ENCODE peak calls at places on chromosome 1, in six cellular contexts. Y, A, W, D, M and B are unnamed samples.

GRCh38 chr1:179824265-179824664 is 53.3 kb downstream of the TOR1AIP2 start:
- DNase-seq in Y (no peak), A (no peak), W (no peak), D (peak), M (no peak), B (no peak)

GRCh38 chr1:75472971-75473603 is 137.8 kb downstream of the SLC44A5 start:
- DNase-seq in Y (no peak), A (no peak), W (no peak), D (no peak), M (no peak), B (no peak)

GRCh38 chr1:243513726-243514491 is 258.1 kb downstream of the SDCCAG8 start:
- DNase-seq in Y (peak), A (peak), W (no peak), D (no peak), M (no peak), B (no peak)

GRCh38 chr1:26097696-26098095 is 13.9 kb upstream of the PDIK1L start:
- DNase-seq in Y (peak), A (peak), W (no peak), D (no peak), M (no peak), B (peak)

GRCh38 chr1:32933742-32934322 is 30.8 kb downstream of the RNF19B start:
- DNase-seq in Y (peak), A (peak), W (no peak), D (no peak), M (no peak), B (peak)

GRCh38 chr1:40861227-40862003 is 748 bp downstream of the CITED4 start:
- DNase-seq in Y (peak), A (peak), W (peak), D (no peak), M (peak), B (peak)

GRCh38 chr1:30145723-30146263 is 577.6 kb downstream of the MATN1 start:
- DNase-seq in Y (no peak), A (no peak), W (no peak), D (no peak), M (no peak), B (no peak)

GRCh38 chr1:233109121-233109520 is 158.7 kb downstream of the NTPCR start:
- DNase-seq in Y (no peak), A (peak), W (no peak), D (no peak), M (no peak), B (no peak)

GRCh38 chr1:225885336-225885735 is 3.2 kb upstream of the TMEM63A start:
- DNase-seq in Y (no peak), A (no peak), W (no peak), D (no peak), M (no peak), B (no peak)

GRCh38 chr1:53431725-53432306 is 27.4 kb upstream of the DMRTB1 start:
- DNase-seq in Y (no peak), A (no peak), W (no peak), D (no peak), M (no peak), B (no peak)

GRCh38 chr1:179034720-179035119 is 9.0 kb downstream of the FAM20B start:
- DNase-seq in Y (peak), A (peak), W (no peak), D (no peak), M (no peak), B (no peak)

GRCh38 chr1:84370831-84371394 is 27.4 kb upstream of the DNASE2B start:
- DNase-seq in Y (peak), A (peak), W (no peak), D (no peak), M (no peak), B (peak)

DNA sequence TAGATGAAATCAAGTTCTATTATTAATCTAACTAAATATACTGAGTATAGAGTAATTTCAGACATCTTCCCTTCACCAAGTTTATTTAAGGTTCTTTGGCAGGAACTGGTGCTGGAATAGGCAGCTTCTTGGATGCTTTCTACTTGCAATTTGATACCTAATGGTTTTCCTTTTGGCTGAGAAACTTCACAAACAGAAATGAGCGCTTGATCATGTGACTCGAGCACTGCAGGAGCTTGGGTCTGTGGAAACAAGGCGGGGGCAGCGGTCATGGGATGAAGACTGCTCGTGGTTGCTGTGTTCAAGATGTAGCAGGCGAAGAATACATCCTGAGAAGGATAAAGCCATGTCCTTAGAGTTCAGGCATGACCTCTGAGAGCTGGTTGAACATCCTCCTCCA is 136.8 kb downstream of the PTPRC start:
- DNase-seq in Y (peak), A (peak), W (no peak), D (no peak), M (no peak), B (no peak)
- H3K23ac ChIP-seq in Y (no peak), A (no peak), W (no peak), D (no peak), M (no peak), B (no peak)

GRCh38 chr1:147541672-147542548 is 609 bp downstream of the BCL9 start:
- DNase-seq in Y (peak), A (peak), W (no peak), D (peak), M (peak), B (no peak)
- H2AK5ac ChIP-seq in Y (peak), A (peak), W (peak), D (no peak), M (no peak), B (peak)

GRCh38 chr1:15678578-15678977 is 5.5 kb upstream of the PLEKHM2 start:
- DNase-seq in Y (peak), A (peak), W (no peak), D (peak), M (no peak), B (peak)

GRCh38 chr1:15680131-15680530 is 4.0 kb upstream of the PLEKHM2 start:
- DNase-seq in Y (peak), A (peak), W (no peak), D (no peak), M (no peak), B (peak)

GRCh38 chr1:15676688-15677661 is 7.1 kb upstream of the PLEKHM2 start:
- DNase-seq in Y (no peak), A (no peak), W (no peak), D (no peak), M (no peak), B (no peak)

GRCh38 chr1:15674760-15675159 is 9.4 kb upstream of the PLEKHM2 start:
- DNase-seq in Y (no peak), A (no peak), W (no peak), D (no peak), M (no peak), B (no peak)

DNA sequence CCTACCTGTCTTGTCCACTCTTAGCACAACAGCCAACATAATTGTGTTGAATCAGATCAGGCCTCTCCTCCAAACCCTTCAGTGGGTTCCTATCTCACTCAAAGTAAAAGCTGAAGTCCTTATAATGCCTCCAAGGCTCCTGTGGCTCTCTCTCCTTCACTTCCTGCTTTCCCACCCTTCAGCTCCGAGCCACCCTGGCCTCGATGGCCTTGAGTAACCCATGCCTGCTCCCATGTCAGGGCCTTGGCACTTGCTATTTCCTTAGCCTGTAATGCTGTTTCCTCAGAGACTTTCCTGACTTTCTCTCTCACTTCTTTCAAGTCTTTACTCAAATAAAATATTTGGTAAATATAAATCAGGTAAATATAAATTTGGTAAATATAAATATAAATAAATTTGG is 8.1 kb upstream of the PLEKHM2 start:
- DNase-seq in Y (no peak), A (no peak), W (no peak), D (no peak), M (no peak), B (no peak)
- H3K14ac ChIP-seq in Y (no peak), A (no peak), W (no peak), D (no peak), M (no peak), B (no peak)

GRCh38 chr1:203063287-203063686 is 22.5 kb downstream of the MYOG start:
- DNase-seq in Y (no peak), A (no peak), W (no peak), D (no peak), M (no peak), B (no peak)
- H3K23ac ChIP-seq in Y (no peak), A (no peak), W (no peak), D (no peak), M (no peak), B (no peak)

GRCh38 chr1:1232801-1233566 is 947 bp downstream of the B3GALT6 start:
- DNase-seq in Y (no peak), A (no peak), W (no peak), D (no peak), M (no peak), B (no peak)
- H2AK5ac ChIP-seq in Y (peak), A (peak), W (peak), D (no peak), M (peak), B (peak)